ENCODE peak calls at places on chromosomes 4 and X, in five cellular contexts. B is colonic mucosa, E is trophoblast cell, Z is HCT116, T is fibroblast of lung. Q is an unnamed sample.

GRCh38 chrX:13081385-13082285 is 37.2 kb upstream of the FAM9C start:
- DNase-seq in B (no peak), E (no peak), Z (no peak), T (peak), Q (peak)

GRCh38 chr4:84596826-84597225 is 13.9 kb downstream of the CDS1 start:
- DNase-seq in B (peak), E (no peak), Z (no peak), T (no peak), Q (no peak)

GRCh38 chr4:184506527-184507121 is 32.3 kb upstream of the IRF2 start:
- DNase-seq in B (no peak), E (no peak), Z (no peak), T (no peak), Q (no peak)

GRCh38 chr4:153486281-153487151 is 20.4 kb downstream of the TMEM131L start:
- DNase-seq in B (no peak), E (peak), Z (peak), T (peak), Q (peak)

GRCh38 chrX:45771560-45772340 is 571.1 kb upstream of the DIPK2B start:
- DNase-seq in B (peak), E (no peak), Z (no peak), T (peak), Q (peak)

GRCh38 chrX:455199-455598 is 68.5 kb upstream of the PPP2R3B start:
- DNase-seq in B (no peak), E (no peak), Z (no peak), T (no peak), Q (no peak)

GRCh38 chr4:37822220-37822619 is 4.3 kb upstream of the PGM2 start:
- DNase-seq in B (no peak), E (no peak), Z (no peak), T (peak), Q (no peak)

GRCh38 chrX:34918856-34919255 is 23.7 kb upstream of the FAM47B start:
- DNase-seq in B (no peak), E (peak), Z (no peak), T (peak), Q (peak)

GRCh38 chr4:176309772-176310171 is 10.0 kb upstream of the SPCS3 start:
- DNase-seq in B (no peak), E (no peak), Z (no peak), T (no peak), Q (no peak)

GRCh38 chr4:122633211-122633610 is 12.3 kb upstream of the IL21 start:
- DNase-seq in B (no peak), E (peak), Z (no peak), T (peak), Q (peak)

GRCh38 chr4:109609431-109609830 is 49.4 kb downstream of the MCUB start:
- DNase-seq in B (no peak), E (peak), Z (no peak), T (no peak), Q (no peak)
- H3K9ac ChIP-seq in B (no peak), E (no peak), Z (no peak), T (no peak), Q (no peak)

DNA sequence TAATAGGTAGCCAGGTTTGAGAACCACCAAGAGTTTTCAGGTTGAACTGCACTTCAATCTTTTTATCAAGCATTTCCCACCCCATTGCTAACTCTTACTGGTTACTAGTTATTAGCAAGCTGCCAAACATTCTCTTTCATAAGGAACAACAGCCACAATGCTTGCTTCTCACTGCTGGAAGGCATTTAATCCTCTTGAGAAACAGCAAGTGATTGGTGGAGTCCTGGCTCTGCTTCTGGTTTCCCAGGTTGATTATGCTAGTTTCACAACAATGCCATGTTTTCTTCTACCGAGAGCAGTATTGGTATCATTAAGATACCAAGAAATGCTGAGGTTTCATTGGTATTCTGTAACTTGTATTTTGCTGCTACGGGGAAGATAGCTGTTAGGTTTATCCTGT is 32.2 kb upstream of the TXLNG start:
- DNase-seq in B (no peak), E (no peak), Z (no peak), T (no peak), Q (no peak)
- H3K9ac ChIP-seq in B (no peak), E (no peak), Z (no peak), T (no peak), Q (no peak)

GRCh38 chrX:130110379-130111219 is at the start of gene ELF4:
- DNase-seq in B (peak), E (no peak), Z (no peak), T (peak), Q (peak)

GRCh38 chrX:130106071-130106470 is 4.2 kb downstream of the ELF4 start:
- DNase-seq in B (no peak), E (peak), Z (no peak), T (no peak), Q (no peak)

GRCh38 chrX:130111220-130111934 is 1.1 kb upstream of the ELF4 start:
- DNase-seq in B (peak), E (no peak), Z (no peak), T (no peak), Q (no peak)

GRCh38 chrX:130109429-130110378 is 593 bp downstream of the ELF4 start:
- DNase-seq in B (no peak), E (no peak), Z (no peak), T (peak), Q (peak)

GRCh38 chrX:130108647-130109428 is 1.5 kb downstream of the ELF4 start:
- DNase-seq in B (peak), E (no peak), Z (no peak), T (no peak), Q (peak)
- H3K9ac ChIP-seq in B (peak), E (no peak), Z (peak), T (no peak), Q (peak)

GRCh38 chrX:6227445-6227820 is 1.2 kb downstream of the NLGN4X start:
- DNase-seq in B (no peak), E (no peak), Z (no peak), T (no peak), Q (no peak)
- H3K9ac ChIP-seq in B (no peak), E (no peak), Z (no peak), T (no peak), Q (no peak)

Q was measured in adipocyte.